ENCODE peak calls at places on chromosomes 1 and 21, in seven cellular contexts. W is endodermal cell; F is uterus; S is fibroblast of lung; Q is CD8-positive, alpha-beta T cell; O is colonic mucosa; E is esophagus squamous epithelium. T is an unnamed sample.

GRCh38 chr1:90204036-90204594 is 209.2 kb downstream of the ZNF326 start:
- DNase-seq in W (no peak), F (no peak), S (no peak), Q (no peak), O (no peak), E (no peak), T (peak; percentile 10)

GRCh38 chr1:109198043-109198695 is 15.5 kb upstream of the SARS1 start:
- DNase-seq in W (no peak), F (peak; percentile 65), S (peak; percentile 91), Q (no peak), O (no peak), E (no peak), T (no peak)

GRCh38 chr1:923991-924618 is 382 bp downstream of the SAMD11 start:
- DNase-seq in W (no peak), F (no peak), S (no peak), Q (no peak), O (no peak), E (no peak), T (no peak)

GRCh38 chr1:68223714-68224113 is 8.6 kb downstream of the WLS start:
- DNase-seq in W (no peak), F (no peak), S (no peak), Q (no peak), O (no peak), E (no peak), T (no peak)

GRCh38 chr1:31105646-31106045 is 40.1 kb upstream of the PUM1 start:
- DNase-seq in W (no peak), F (no peak), S (no peak), Q (no peak), O (no peak), E (no peak), T (no peak)

GRCh38 chr1:66833112-66833511 is 32.0 kb upstream of the INSL5 start:
- DNase-seq in W (no peak), F (no peak), S (no peak), Q (no peak), O (no peak), E (no peak), T (no peak)

GRCh38 chr1:8879348-8880067 is 1.0 kb upstream of the ENO1 start:
- DNase-seq in W (no peak), F (peak; percentile 61), S (no peak), Q (peak; percentile 62), O (no peak), E (no peak), T (no peak)

GRCh38 chr1:85578321-85579295 is 2.0 kb upstream of the CCN1 start:
- DNase-seq in W (no peak), F (peak; percentile 58), S (peak; percentile 98), Q (no peak), O (no peak), E (no peak), T (no peak)

DNA sequence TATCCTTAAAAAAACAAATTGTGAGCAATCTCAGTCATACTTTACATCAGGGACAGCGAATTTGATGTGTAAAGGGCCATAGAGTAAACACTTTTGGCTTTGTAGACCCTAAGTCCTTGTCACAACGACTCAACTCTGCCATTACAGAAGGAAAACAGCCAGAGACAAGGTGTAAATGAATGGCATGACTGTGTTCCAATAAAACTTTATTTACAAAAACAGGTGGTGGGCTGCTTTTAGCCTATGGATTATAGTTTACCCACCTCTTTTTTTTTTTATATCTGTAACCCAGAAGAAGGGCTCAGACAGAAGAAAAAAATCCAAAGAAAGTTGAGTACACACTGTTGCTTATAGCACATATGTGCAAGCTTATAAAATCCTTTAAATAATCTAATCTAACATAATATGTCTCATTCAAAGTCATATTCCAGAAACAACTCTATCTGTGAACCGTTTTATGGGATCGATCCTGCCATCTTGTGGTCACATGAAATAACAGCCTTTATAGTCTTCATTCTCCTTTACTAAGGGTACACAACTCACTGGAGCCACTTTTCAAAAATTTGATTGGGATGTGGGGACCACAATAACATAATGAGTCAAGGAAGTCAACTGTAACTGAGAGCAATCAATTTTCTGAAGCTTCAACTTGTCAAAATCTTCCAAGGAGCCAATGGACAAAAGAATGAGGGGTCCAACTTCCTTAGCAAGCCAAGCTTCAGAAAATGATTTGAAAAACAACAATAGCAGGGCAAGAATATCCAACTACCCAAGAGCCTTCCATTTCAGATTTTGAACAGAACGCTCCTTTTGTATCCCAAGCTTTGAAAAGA is 142.2 kb upstream of the KRTAP19-8 start:
- DNase-seq in W (no peak), F (no peak), S (peak; percentile 71), Q (no peak), O (no peak), E (no peak), T (no peak)
- TF ChIP-seq CTCF in W (peak; percentile 80), F (peak; percentile 57), S (peak; percentile 45), Q (peak; percentile 35), O (no peak), E (peak; percentile 33), T (peak; percentile 56)

DNA sequence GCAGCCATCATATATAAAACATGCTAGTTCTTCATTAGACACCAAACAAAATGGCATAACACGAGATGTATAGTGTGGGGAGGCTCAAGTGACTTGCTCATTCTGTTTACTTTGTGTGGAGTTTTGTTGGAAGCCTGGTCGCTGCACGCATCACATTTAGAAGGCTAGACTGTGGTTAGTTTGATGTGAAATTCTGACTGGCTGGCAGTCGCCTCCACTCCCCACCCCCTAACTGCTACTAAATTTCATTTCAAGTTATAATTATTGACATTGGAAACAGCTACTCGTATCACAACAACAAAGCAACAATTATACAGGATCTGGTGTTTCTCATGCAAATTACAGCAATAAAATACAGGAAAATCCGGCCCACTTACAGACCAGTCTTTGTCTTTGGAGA is 356.1 kb downstream of the LMO4 start:
- DNase-seq in W (no peak), F (no peak), S (peak; percentile 74), Q (no peak), O (no peak), E (no peak), T (peak; percentile 11)
- H3K4me3 ChIP-seq in W (no peak overlapping the region), F (peak overlapping the region; percentile 31), S (peak overlapping the region; percentile 59), Q (no peak overlapping the region), O (peak overlapping the region; percentile 28), E (no peak overlapping the region), T (peak overlapping the region; percentile 51)

GRCh38 chr1:11030865-11031264 is 16.2 kb downstream of the MASP2 start:
- DNase-seq in W (no peak), F (no peak), S (no peak), Q (no peak), O (no peak), E (no peak), T (no peak)
- H3K27ac ChIP-seq in W (no peak overlapping the region), F (no peak overlapping the region), S (no peak overlapping the region), Q (no peak overlapping the region), O (no peak overlapping the region), E (no peak overlapping the region), T (no peak overlapping the region)

GRCh38 chr1:203056516-203056915 is 29.3 kb downstream of the MYOG start:
- DNase-seq in W (no peak), F (no peak), S (no peak), Q (no peak), O (no peak), E (no peak), T (no peak)

GRCh38 chr1:203055983-203056382 is 29.7 kb downstream of the PPFIA4 start:
- DNase-seq in W (no peak), F (no peak), S (no peak), Q (no peak), O (no peak), E (no peak), T (no peak)

GRCh38 chr1:203052556-203053059 is 26.3 kb downstream of the PPFIA4 start:
- DNase-seq in W (no peak), F (no peak), S (no peak), Q (no peak), O (no peak), E (no peak), T (no peak)

GRCh38 chr1:203054184-203054583 is 27.9 kb downstream of the PPFIA4 start:
- DNase-seq in W (no peak), F (no peak), S (no peak), Q (no peak), O (no peak), E (no peak), T (no peak)

GRCh38 chr1:203055166-203055799 is 29.0 kb downstream of the PPFIA4 start:
- DNase-seq in W (peak; percentile 86), F (no peak), S (no peak), Q (no peak), O (no peak), E (no peak), T (peak; percentile 62)
- TF ChIP-seq CTCF in W (peak; percentile 73), F (no peak), S (no peak), Q (no peak), O (no peak), E (no peak), T (peak; percentile 73)

DNA sequence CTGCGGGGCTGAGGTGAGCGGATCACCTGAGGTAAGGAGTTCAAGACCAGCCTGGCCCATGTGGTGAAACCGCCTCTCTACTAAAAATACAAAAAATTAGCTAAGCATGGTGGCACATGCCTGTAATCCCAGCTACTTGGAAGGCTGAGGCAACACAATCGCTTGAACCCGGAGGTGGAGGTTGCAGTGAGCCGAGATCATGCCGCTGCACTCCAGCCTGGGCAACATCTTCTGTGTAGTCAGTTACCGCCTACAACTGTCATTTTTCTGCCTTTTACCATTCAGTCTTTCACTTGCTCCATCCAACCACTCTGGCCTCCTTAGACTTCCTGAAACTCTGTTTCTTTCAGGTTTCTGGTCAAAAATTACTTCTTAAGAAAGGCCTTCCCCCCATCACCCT is 2.2 kb downstream of the MYCBP start:
- DNase-seq in W (no peak), F (no peak), S (no peak), Q (no peak), O (no peak), E (no peak), T (no peak)
- H3K4me3 ChIP-seq in W (no peak overlapping the region), F (no peak overlapping the region), S (no peak overlapping the region), Q (no peak overlapping the region), O (no peak overlapping the region), E (no peak overlapping the region), T (no peak overlapping the region)

DNA sequence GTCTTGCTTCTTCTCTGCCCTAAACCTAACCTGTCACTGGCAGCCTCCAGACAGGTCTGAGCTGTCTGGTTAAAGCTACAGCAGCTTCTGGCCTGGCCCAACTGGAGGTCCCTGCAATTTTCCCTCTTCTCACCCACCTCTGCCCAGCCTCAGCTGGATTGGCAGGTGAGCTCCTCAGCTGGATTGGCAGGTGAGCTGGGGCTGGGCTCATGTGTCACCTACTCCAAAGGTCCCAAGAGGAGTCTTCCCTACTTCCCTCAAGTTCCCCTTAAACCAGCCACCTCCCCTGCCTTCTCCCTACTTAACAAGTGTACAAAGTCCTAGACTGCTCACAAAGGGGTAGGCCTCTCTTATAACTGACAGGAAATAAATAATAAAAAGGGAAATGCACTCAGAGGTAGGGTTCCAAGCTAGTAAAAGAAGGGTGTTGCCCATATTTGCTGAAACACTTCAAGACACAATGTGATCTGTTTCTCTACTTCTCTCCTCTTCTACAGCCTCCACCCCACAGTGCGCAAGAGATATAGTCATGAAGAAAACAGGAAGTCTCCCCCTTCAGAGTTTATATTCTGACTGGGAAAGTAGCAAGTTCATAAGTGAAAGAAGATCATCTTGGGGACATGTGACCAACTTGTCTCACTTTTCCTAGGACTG is at the start of gene GPA33:
- DNase-seq in W (peak; percentile 12), F (no peak), S (no peak), Q (peak; percentile 28), O (peak; percentile 88), E (no peak), T (no peak)
- H3K27ac ChIP-seq in W (no peak within 1 kb of the TSS), F (no peak within 1 kb of the TSS), S (no peak within 1 kb of the TSS), Q (peak within 1 kb of the TSS; percentile 69), O (peak within 1 kb of the TSS; percentile 93), E (no peak within 1 kb of the TSS), T (no peak within 1 kb of the TSS)

DNA sequence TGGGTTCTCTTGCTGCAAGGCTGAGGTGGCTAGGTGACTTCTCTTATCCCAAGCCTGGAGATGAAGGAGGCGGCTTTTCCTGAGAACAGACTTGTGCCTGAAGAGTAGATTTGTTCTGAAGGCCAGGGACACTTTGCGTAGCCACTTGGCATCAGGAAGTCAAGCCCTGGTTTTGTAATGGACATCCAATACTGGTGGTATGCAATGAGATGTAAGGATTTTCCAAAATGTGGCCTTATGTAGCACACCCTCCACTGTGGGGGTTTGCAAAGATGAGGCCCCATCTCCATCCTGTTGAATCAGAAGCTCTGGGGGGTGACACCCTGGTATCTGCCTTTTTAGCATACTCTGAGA is 124.5 kb upstream of the IPO9 start:
- DNase-seq in W (no peak), F (no peak), S (no peak), Q (no peak), O (no peak), E (no peak), T (no peak)
- TF ChIP-seq CTCF in W (no peak), F (no peak), S (no peak), Q (no peak), O (peak; percentile 32), E (no peak), T (no peak)

T was measured in WERI-Rb-1.